ENCODE peak calls at places on chromosomes 11 and 22, in five cellular contexts. C is activated naive CD8-positive, alpha-beta T cell treated with anti-CD3 and anti-CD28 coated beads, Interleukin-2, amount 50 U/mL, for 24 hours; V is H7; M is NCI-H748 treated with DMSO at 0.1 percent for 48 hours; D is cardiac fibroblast. N is an unnamed sample.

GRCh38 chr22:38879102-38879729 is 7.2 kb upstream of the CBX6 start:
- DNase-seq in D (no peak), C (no peak), M (no peak), V (no peak), N (no peak)

GRCh38 chr11:69630009-69630870 is 10.7 kb upstream of the CCND1 start:
- DNase-seq in C (no peak), M (no peak), D (peak), V (peak), N (peak)

GRCh38 chr11:83568474-83568873 is 282.3 kb upstream of the CCDC90B start:
- DNase-seq in C (no peak), M (no peak), D (no peak), V (no peak), N (no peak)

GRCh38 chr22:37223965-37224551 is 11.8 kb upstream of the SSTR3 start:
- DNase-seq in V (no peak), M (no peak), C (no peak), D (no peak), N (no peak)

GRCh38 chr22:25800766-25801165 is 58.8 kb downstream of the MYO18B start:
- DNase-seq in C (no peak), M (no peak), V (no peak), D (no peak), N (no peak)

GRCh38 chr22:46054091-46054877 is 77.3 kb upstream of the WNT7B start:
- DNase-seq in C (peak), D (peak), M (no peak), V (peak), N (peak)

GRCh38 chr11:76217653-76218160 is 11.4 kb upstream of the WNT11 start:
- DNase-seq in C (no peak), V (no peak), M (peak), D (no peak), N (no peak)

GRCh38 chr11:101470881-101471535 is 112.8 kb downstream of the TRPC6 start:
- DNase-seq in C (no peak), V (no peak), M (no peak), D (peak), N (peak)

GRCh38 chr22:39374191-39374590 is 24.4 kb downstream of the SYNGR1 start:
- DNase-seq in M (no peak), V (peak), D (no peak), C (no peak), N (no peak)

GRCh38 chr11:121318848-121319834 is 26.6 kb downstream of the SC5D start:
- DNase-seq in D (peak), V (peak), C (no peak), M (peak), N (peak)

GRCh38 chr22:39718921-39719320 is 148.4 kb downstream of the CACNA1I start:
- DNase-seq in D (no peak), M (no peak), C (no peak), V (peak), N (no peak)

GRCh38 chr22:27335102-27335660 is 466.4 kb downstream of the MN1 start:
- DNase-seq in D (no peak), C (no peak), M (no peak), V (no peak), N (no peak)

GRCh38 chr22:49645791-49646550 is 181.7 kb downstream of the BRD1 start:
- DNase-seq in C (no peak), M (no peak), D (no peak), V (no peak), N (no peak)

GRCh38 chr11:70204466-70204799 is 1.3 kb downstream of the FADD start:
- DNase-seq in C (no peak), M (no peak), D (no peak), V (no peak), N (no peak)

GRCh38 chr11:118917488-118918127 is 8.1 kb downstream of the BCL9L start:
- DNase-seq in D (peak), C (peak), V (peak), M (no peak), N (peak)

GRCh38 chr11:19474954-19475811 is 234.4 kb upstream of the E2F8 start:
- DNase-seq in D (no peak), V (peak), C (no peak), M (peak), N (no peak)

GRCh38 chr11:128547946-128548654 is 39.3 kb downstream of the ETS1 start:
- DNase-seq in M (no peak), C (no peak), V (peak), D (no peak), N (no peak)

GRCh38 chr11:69910519-69911309 is 91.5 kb upstream of the FGF3 start:
- DNase-seq in V (no peak), C (no peak), M (no peak), D (no peak), N (no peak)

GRCh38 chr11:10303558-10304363 is 1.1 kb upstream of the ADM start:
- DNase-seq in V (peak), M (peak), C (no peak), D (peak), N (no peak)

GRCh38 chr11:130163346-130164220 is 4.0 kb downstream of the ST14 start:
- DNase-seq in M (no peak), C (no peak), V (no peak), D (no peak), N (no peak)

GRCh38 chr11:134949121-134949591 is 537.1 kb upstream of the B3GAT1 start:
- DNase-seq in M (no peak), C (no peak), V (no peak), D (peak), N (peak)

GRCh38 chr11:59756496-59756840 is 1.3 kb downstream of the STX3 start:
- DNase-seq in D (peak), M (no peak), C (no peak), V (no peak), N (no peak)

GRCh38 chr22:32754413-32755041 is 47.0 kb upstream of the TIMP3 start:
- DNase-seq in M (no peak), D (peak), V (no peak), C (no peak), N (peak)

GRCh38 chr22:38153821-38154562 is 27.6 kb downstream of the PLA2G6 start:
- DNase-seq in V (no peak), M (no peak), C (no peak), D (no peak), N (no peak)

GRCh38 chr11:10441021-10441523 is 14.0 kb upstream of the AMPD3 start:
- DNase-seq in C (no peak), V (no peak), D (no peak), M (no peak), N (no peak)

GRCh38 chr11:12066056-12066798 is 44.2 kb upstream of the MICAL2 start:
- DNase-seq in V (no peak), D (peak), C (no peak), M (no peak), N (peak)

GRCh38 chr11:41058138-41058537 is 401.3 kb downstream of the LRRC4C start:
- DNase-seq in D (no peak), C (no peak), V (no peak), M (no peak), N (no peak)